ENCODE peak calls at places on chromosomes 13 and 19, in ten cellular contexts. R is stimulated activated CD8-positive, alpha-beta memory T cell treated with anti-CD3 and anti-CD28 coated beads, Interleukin-4, amount 100 ng/mL, for 48 hours; V is hepatic stellate cell; Y is germinal center; P is SHP77; C is EH; O is NCI-H2081; F is CD8-positive, alpha-beta memory T cell; D is NCI-H1092 treated with DMSO at 0.1 percent for 48 hours; I is T1000. M is an unnamed sample.

GRCh38 chr19:51560339-51560738 is 10.7 kb upstream of the ZNF175 start:
- DNase-seq in R (no peak), V (no peak), Y (no peak), P (no peak), C (no peak), O (no peak), F (no peak), D (no peak), I (no peak), M (no peak)

GRCh38 chr13:107669356-107669755 is 546.0 kb downstream of the LIG4 start:
- DNase-seq in R (no peak), V (no peak), Y (no peak), P (peak), C (no peak), O (peak), F (no peak), D (peak), I (no peak), M (no peak)

GRCh38 chr13:45278096-45278645 is 62.8 kb downstream of the TPT1 start:
- DNase-seq in R (no peak), V (no peak), Y (no peak), P (no peak), C (no peak), O (no peak), F (no peak), D (no peak), I (no peak), M (no peak)

GRCh38 chr19:18292460-18292809 is 11.0 kb upstream of the JUND start:
- DNase-seq in R (peak), V (peak), Y (peak), P (no peak), C (no peak), O (no peak), F (no peak), D (no peak), I (no peak), M (no peak)

GRCh38 chr19:48415395-48415794 is 21.9 kb downstream of the GRIN2D start:
- DNase-seq in R (peak), V (no peak), Y (peak), P (peak), C (peak), O (no peak), F (peak), D (no peak), I (no peak), M (peak)

GRCh38 chr13:99312493-99312883 is 5.3 kb upstream of the GPR183 start:
- DNase-seq in R (no peak), V (no peak), Y (no peak), P (peak), C (peak), O (no peak), F (no peak), D (no peak), I (peak), M (peak)

GRCh38 chr13:112042496-112042895 is 24.5 kb upstream of the SOX1 start:
- DNase-seq in R (no peak), V (no peak), Y (no peak), P (no peak), C (no peak), O (no peak), F (no peak), D (no peak), I (no peak), M (no peak)

GRCh38 chr19:19628499-19629134 is 597 bp upstream of the LPAR2 start:
- DNase-seq in R (peak), V (no peak), Y (peak), P (no peak), C (peak), O (peak), F (peak), D (peak), I (no peak), M (no peak)

GRCh38 chr13:90918551-90918950 is 428.9 kb upstream of the MIR17HG start:
- DNase-seq in R (no peak), V (no peak), Y (no peak), P (no peak), C (no peak), O (no peak), F (no peak), D (no peak), I (no peak), M (no peak)

GRCh38 chr19:7246601-7247000 is 47.6 kb downstream of the INSR start:
- DNase-seq in R (no peak), V (no peak), Y (no peak), P (no peak), C (no peak), O (no peak), F (no peak), D (no peak), I (no peak), M (no peak)

GRCh38 chr19:32200312-32201038 is 144.9 kb upstream of the ZNF507 start:
- DNase-seq in R (no peak), V (no peak), Y (no peak), P (no peak), C (no peak), O (no peak), F (no peak), D (no peak), I (no peak), M (no peak)

GRCh38 chr19:17394891-17395415 is 957 bp upstream of the CCDC194 start:
- DNase-seq in R (peak), V (peak), Y (peak), P (peak), C (peak), O (no peak), F (no peak), D (no peak), I (no peak), M (peak)

GRCh38 chr19:44694184-44694579 is 4.8 kb upstream of the CEACAM16 start:
- DNase-seq in R (peak), V (no peak), Y (peak), P (peak), C (no peak), O (no peak), F (no peak), D (no peak), I (no peak), M (no peak)

GRCh38 chr13:99124695-99125334 is 75.8 kb upstream of the UBAC2 start:
- DNase-seq in R (peak), V (peak), Y (peak), P (no peak), C (peak), O (no peak), F (peak), D (no peak), I (no peak), M (no peak)

GRCh38 chr19:20315543-20315942 is 148.5 kb downstream of the ZNF486 start:
- DNase-seq in R (no peak), V (no peak), Y (no peak), P (no peak), C (no peak), O (no peak), F (no peak), D (peak), I (no peak), M (no peak)

GRCh38 chr13:66446413-66446812 is 783.7 kb downstream of the PCDH9 start:
- DNase-seq in R (no peak), V (no peak), Y (no peak), P (no peak), C (no peak), O (no peak), F (no peak), D (no peak), I (no peak), M (no peak)

GRCh38 chr13:49935171-49936084 is 712 bp downstream of the SPRYD7 start:
- DNase-seq in R (peak), V (peak), Y (peak), P (peak), C (peak), O (peak), F (peak), D (no peak), I (peak), M (peak)

GRCh38 chr13:97121894-97122293 is 100.2 kb upstream of the MBNL2 start:
- DNase-seq in R (no peak), V (no peak), Y (no peak), P (no peak), C (peak), O (no peak), F (no peak), D (no peak), I (no peak), M (no peak)

GRCh38 chr19:2578911-2579677 is 103.2 kb downstream of the GADD45B start:
- DNase-seq in R (peak), V (peak), Y (no peak), P (peak), C (peak), O (peak), F (peak), D (peak), I (peak), M (peak)

GRCh38 chr13:20814224-20814910 is 40.6 kb upstream of the EEF1AKMT1 start:
- DNase-seq in R (no peak), V (peak), Y (no peak), P (peak), C (peak), O (peak), F (no peak), D (peak), I (peak), M (peak)

GRCh38 chr19:13190781-13191540 is 40.8 kb downstream of the IER2 start:
- DNase-seq in R (peak), V (no peak), Y (no peak), P (no peak), C (no peak), O (no peak), F (no peak), D (no peak), I (no peak), M (no peak)

GRCh38 chr19:6260912-6261636 is 18.7 kb downstream of the MLLT1 start:
- DNase-seq in R (peak), V (peak), Y (peak), P (peak), C (peak), O (no peak), F (no peak), D (no peak), I (no peak), M (no peak)

GRCh38 chr19:50050406-50051223 is 24.8 kb downstream of the ZNF473 start:
- DNase-seq in R (peak), V (peak), Y (peak), P (peak), C (peak), O (peak), F (peak), D (peak), I (peak), M (peak)

GRCh38 chr19:3452456-3453068 is 27.8 kb downstream of the SMIM24 start:
- DNase-seq in R (no peak), V (no peak), Y (no peak), P (no peak), C (no peak), O (no peak), F (no peak), D (no peak), I (no peak), M (no peak)

GRCh38 chr13:33940898-33941297 is 122.9 kb downstream of the RFC3 start:
- DNase-seq in R (no peak), V (no peak), Y (no peak), P (no peak), C (no peak), O (no peak), F (no peak), D (no peak), I (peak), M (no peak)

M was measured in left cardiac atrium.